ENCODE peak calls at places on chromosomes 4 and X, in six cellular contexts. O, V, Q, N, U and Y are unnamed samples.

GRCh38 chr4:37073226-37073840 is 171.2 kb upstream of the NWD2 start:
- DNase-seq in O (no peak), V (peak), Q (no peak), N (peak), U (no peak), Y (no peak)

GRCh38 chrX:319579-320125 is 1.1 kb upstream of the GTPBP6 start:
- DNase-seq in O (no peak), V (no peak), Q (no peak), N (no peak), U (no peak), Y (no peak)

GRCh38 chr4:65538571-65538970 is 131.7 kb downstream of the EPHA5 start:
- DNase-seq in O (no peak), V (no peak), Q (no peak), N (peak), U (no peak), Y (no peak)

GRCh38 chr4:89939994-89940393 is 45.3 kb downstream of the MMRN1 start:
- DNase-seq in O (peak), V (peak), Q (peak), N (no peak), U (no peak), Y (no peak)

GRCh38 chrX:150429577-150429976 is 66.5 kb downstream of the MAMLD1 start:
- DNase-seq in O (no peak), V (no peak), Q (no peak), N (peak), U (no peak), Y (no peak)

GRCh38 chr4:15568814-15569213 is 86.3 kb downstream of the FBXL5 start:
- DNase-seq in O (no peak), V (no peak), Q (no peak), N (no peak), U (no peak), Y (no peak)

GRCh38 chrX:105458846-105459245 is 238.4 kb upstream of the TEX13A start:
- DNase-seq in O (no peak), V (no peak), Q (no peak), N (no peak), U (no peak), Y (no peak)

GRCh38 chrX:86002076-86002896 is 45.1 kb downstream of the CHM start:
- DNase-seq in O (no peak), V (peak), Q (peak), N (peak), U (no peak), Y (no peak)

GRCh38 chr4:1166509-1167243 is 5.7 kb downstream of the SPON2 start:
- DNase-seq in O (no peak), V (no peak), Q (no peak), N (no peak), U (no peak), Y (no peak)

GRCh38 chrX:10450229-10450958 is 170.0 kb downstream of the MID1 start:
- DNase-seq in O (no peak), V (no peak), Q (no peak), N (peak), U (no peak), Y (no peak)

GRCh38 chrX:104270916-104271512 is 16.3 kb upstream of the ESX1 start:
- DNase-seq in O (peak), V (peak), Q (no peak), N (peak), U (no peak), Y (no peak)

GRCh38 chrX:120380699-120381098 is 18.8 kb downstream of the ATP1B4 start:
- DNase-seq in O (peak), V (peak), Q (no peak), N (peak), U (peak), Y (no peak)

GRCh38 chr4:92270908-92271307 is 32.9 kb upstream of the GRID2 start:
- DNase-seq in O (peak), V (peak), Q (no peak), N (peak), U (no peak), Y (no peak)

GRCh38 chrX:136880003-136880451 is 498 bp downstream of the RBMX start:
- DNase-seq in O (peak), V (peak), Q (peak), N (peak), U (peak), Y (peak)